ENCODE peak calls at places on chromosome X, in four cellular contexts. F, A, R and J are unnamed samples.

GRCh38 chrX:131225078-131225477 is 64.0 kb downstream of the IGSF1 start:
- DNase-seq in F (no peak), R (no peak), A (no peak), J (no peak)

GRCh38 chrX:50100188-50100587 is 100.6 kb downstream of the AKAP4 start:
- DNase-seq in A (no peak), R (peak), F (no peak), J (no peak)

GRCh38 chrX:46904626-46905025 is 7.6 kb upstream of the JADE3 start:
- DNase-seq in F (no peak), A (no peak), R (no peak), J (no peak)

GRCh38 chrX:51891821-51892551 is 1.4 kb upstream of the MAGED1 start:
- DNase-seq in R (peak), A (peak), F (no peak), J (no peak)

GRCh38 chrX:25072247-25072646 is 56.5 kb upstream of the ARX start:
- DNase-seq in R (no peak), F (no peak), A (no peak), J (no peak)

GRCh38 chrX:41148553-41148952 is 63.3 kb downstream of the USP9X start:
- DNase-seq in A (peak), F (no peak), R (peak), J (no peak)

GRCh38 chrX:30489323-30489722 is 88.2 kb downstream of the TASL start:
- DNase-seq in A (no peak), F (no peak), R (no peak), J (no peak)

GRCh38 chrX:35919536-35920309 is at the start of gene CFAP47:
- DNase-seq in F (peak), A (no peak), R (peak), J (peak)

GRCh38 chrX:115234220-115234557 is 293 bp upstream of the LRCH2 start:
- DNase-seq in R (peak), A (no peak), F (no peak), J (no peak)

GRCh38 chrX:42149786-42150185 is 226.4 kb upstream of the CASK start:
- DNase-seq in R (peak), F (no peak), A (no peak), J (no peak)

GRCh38 chrX:1751781-1752180 is 136.9 kb downstream of the ASMT start:
- DNase-seq in F (no peak), R (no peak), A (no peak), J (no peak)

GRCh38 chrX:99271641-99272040 is 1138.4 kb downstream of the PCDH19 start:
- DNase-seq in A (no peak), R (no peak), F (no peak), J (peak)

GRCh38 chrX:78658851-78659744 is at the start of gene RTL3:
- DNase-seq in F (no peak), A (peak), R (peak), J (no peak)

GRCh38 chrX:133726211-133726630 is 259.2 kb downstream of the GPC3 start:
- DNase-seq in F (no peak), R (peak), A (peak), J (no peak)

GRCh38 chrX:36963852-36964251 is 44.3 kb upstream of the FAM47C start:
- DNase-seq in F (no peak), R (no peak), A (no peak), J (no peak)

GRCh38 chrX:154735695-154736393 is 15.0 kb downstream of the GAB3 start:
- DNase-seq in F (no peak), R (peak), A (peak), J (no peak)

GRCh38 chrX:31658360-31658759 is 586.5 kb upstream of the FTHL17 start:
- DNase-seq in A (peak), R (peak), F (no peak), J (no peak)

GRCh38 chrX:109264878-109265277 is 217.0 kb downstream of the GUCY2F start:
- DNase-seq in F (no peak), A (no peak), R (no peak), J (no peak)

GRCh38 chrX:47502591-47503222 is 19.7 kb upstream of the ZNF41 start:
- DNase-seq in A (peak), F (no peak), R (peak), J (no peak)

GRCh38 chrX:154730271-154730883 is 20.5 kb downstream of the GAB3 start:
- DNase-seq in F (no peak), R (peak), A (peak), J (no peak)

GRCh38 chrX:144730486-144730885 is 516.8 kb upstream of the SPANXN1 start:
- DNase-seq in F (no peak), A (no peak), R (peak), J (no peak)

DNA sequence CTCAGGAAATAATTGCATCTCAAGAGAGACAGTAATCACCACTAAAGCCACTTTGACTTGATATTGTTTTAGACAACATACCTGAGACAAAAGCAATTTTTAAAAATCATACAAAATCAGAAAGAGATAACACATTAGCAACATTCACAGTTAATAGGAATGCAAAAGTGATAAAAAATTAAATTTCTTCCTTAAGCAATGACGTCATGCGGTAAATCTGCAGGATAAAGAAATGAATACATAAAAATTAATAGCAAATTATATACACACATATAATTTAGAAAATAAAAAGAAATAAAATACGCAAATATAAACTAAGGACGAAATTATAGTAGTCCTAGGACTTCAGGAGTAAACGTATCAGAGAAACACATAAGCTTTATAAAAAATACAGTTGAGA is 866.5 kb upstream of the PRKX start:
- DNase-seq in F (no peak), A (no peak), R (no peak), J (no peak)
- H3K4me2 ChIP-seq in F (no peak), A (no peak), R (no peak), J (no peak)

GRCh38 chrX:8663325-8663724 is 68.6 kb downstream of the ANOS1 start:
- DNase-seq in R (no peak), F (no peak), A (no peak), J (no peak)
- H3K4me2 ChIP-seq in R (no peak), F (no peak), A (no peak), J (no peak)

GRCh38 chrX:136589966-136590365 is 58.0 kb downstream of the VGLL1 start:
- DNase-seq in F (no peak), R (no peak), A (peak), J (no peak)

GRCh38 chrX:136586386-136586785 is 54.4 kb downstream of the VGLL1 start:
- DNase-seq in R (no peak), A (no peak), F (no peak), J (no peak)

GRCh38 chrX:136587532-136587931 is 55.5 kb downstream of the VGLL1 start:
- DNase-seq in R (no peak), F (no peak), A (no peak), J (no peak)

GRCh38 chrX:136585960-136586359 is 53.9 kb downstream of the VGLL1 start:
- DNase-seq in A (no peak), F (no peak), R (no peak), J (no peak)

GRCh38 chrX:136588060-136588459 is 56.0 kb downstream of the VGLL1 start:
- DNase-seq in F (no peak), R (no peak), A (no peak), J (no peak)
- H3K4me2 ChIP-seq in F (no peak), R (no peak), A (no peak), J (no peak)

GRCh38 chrX:13646154-13646549 is 6.8 kb upstream of the TCEANC start:
- DNase-seq in F (peak), A (peak), R (peak), J (peak)

GRCh38 chrX:13650318-13650717 is 2.6 kb upstream of the TCEANC start:
- DNase-seq in A (no peak), R (no peak), F (no peak), J (no peak)

GRCh38 chrX:13649823-13650222 is 3.1 kb upstream of the TCEANC start:
- DNase-seq in A (peak), R (peak), F (no peak), J (no peak)

GRCh38 chrX:13645464-13646153 is 7.3 kb upstream of the TCEANC start:
- DNase-seq in F (no peak), R (no peak), A (no peak), J (no peak)

GRCh38 chrX:13647709-13648212 is 5.2 kb upstream of the TCEANC start:
- DNase-seq in A (peak), F (no peak), R (peak), J (no peak)
- H3K4me2 ChIP-seq in A (peak), F (no peak), R (no peak), J (no peak)

DNA sequence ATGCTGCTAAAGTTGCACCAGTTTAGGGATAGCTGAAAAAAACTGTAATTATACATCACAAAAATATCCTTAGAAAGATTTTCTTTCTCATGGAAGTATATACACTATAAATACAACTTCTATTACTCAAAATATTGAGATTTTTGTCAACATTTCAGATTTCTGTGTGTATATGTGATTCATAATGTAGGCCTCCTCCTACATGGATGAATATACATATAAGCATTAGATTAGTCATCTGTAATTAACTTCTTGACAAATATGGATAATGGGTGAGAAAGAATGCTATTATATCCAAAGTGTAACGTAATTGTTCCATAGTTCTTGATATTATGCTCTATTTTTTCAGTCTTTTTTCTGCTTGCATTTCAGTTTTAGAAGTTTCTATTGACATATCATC is 124.9 kb downstream of the CBLL2 start:
- DNase-seq in R (no peak), F (no peak), A (peak), J (no peak)
- H3K4me2 ChIP-seq in R (no peak), F (no peak), A (no peak), J (no peak)

GRCh38 chrX:146264763-146265375 is 447.2 kb downstream of the SLITRK2 start:
- DNase-seq in R (no peak), F (no peak), A (no peak), J (no peak)
- H3K4me2 ChIP-seq in R (no peak), F (no peak), A (no peak), J (no peak)